ENCODE peak calls at places on chromosomes 16 and 17, in nine cellular contexts. A is breast epithelium; P is heart left ventricle; E is caudate nucleus; J is testis; Q is body of pancreas; Y is adrenal gland; C is lung; S is CD4-positive, CD25-positive, alpha-beta regulatory T cell. B is an unnamed sample.

GRCh38 chr16:31357324-31358156 is 2.6 kb downstream of the ITGAX start:
- DNase-seq in A (no peak), P (peak), E (no peak), J (no peak), Q (no peak), Y (no peak), C (no peak), S (peak), B (no peak)

GRCh38 chr16:20997147-20997546 is 96.6 kb downstream of the LYRM1 start:
- DNase-seq in A (no peak), P (no peak), E (no peak), J (no peak), Q (no peak), Y (no peak), C (no peak), S (no peak), B (no peak)

GRCh38 chr16:49282690-49283375 is 1.2 kb upstream of the CBLN1 start:
- DNase-seq in A (no peak), P (no peak), E (peak), J (peak), Q (peak), Y (no peak), C (no peak), S (no peak), B (no peak)

GRCh38 chr17:78924481-78925151 is 571 bp downstream of the TIMP2 start:
- DNase-seq in A (peak), P (no peak), E (peak), J (no peak), Q (peak), Y (no peak), C (no peak), S (no peak), B (no peak)

GRCh38 chr16:74224828-74225227 is 71.8 kb upstream of the PSMD7 start:
- DNase-seq in A (no peak), P (no peak), E (no peak), J (no peak), Q (no peak), Y (no peak), C (no peak), S (no peak), B (no peak)

GRCh38 chr17:50063516-50064252 is 7.8 kb downstream of the ITGA3 start:
- DNase-seq in A (no peak), P (no peak), E (no peak), J (no peak), Q (no peak), Y (no peak), C (no peak), S (no peak), B (no peak)

GRCh38 chr17:36869856-36870617 is 67.2 kb upstream of the LHX1 start:
- DNase-seq in A (no peak), P (no peak), E (no peak), J (no peak), Q (no peak), Y (peak), C (no peak), S (no peak), B (no peak)

GRCh38 chr17:16443390-16444257 is 28.3 kb downstream of the TRPV2 start:
- DNase-seq in A (no peak), P (no peak), E (no peak), J (no peak), Q (no peak), Y (no peak), C (no peak), S (no peak), B (no peak)

GRCh38 chr17:63993368-63993990 is 4.7 kb upstream of the PRR29 start:
- DNase-seq in A (no peak), P (no peak), E (no peak), J (no peak), Q (no peak), Y (no peak), C (no peak), S (peak), B (no peak)

GRCh38 chr16:3879258-3879886 is 1.1 kb downstream of the CREBBP start:
- DNase-seq in A (no peak), P (peak), E (no peak), J (peak), Q (peak), Y (peak), C (no peak), S (peak), B (no peak)

GRCh38 chr17:36728030-36728991 is 126.9 kb downstream of the MRM1 start:
- DNase-seq in A (no peak), P (no peak), E (no peak), J (peak), Q (no peak), Y (no peak), C (no peak), S (peak), B (no peak)

GRCh38 chr16:56600398-56600999 is 7.9 kb upstream of the MT2A start:
- DNase-seq in A (no peak), P (no peak), E (no peak), J (peak), Q (peak), Y (peak), C (no peak), S (peak), B (no peak)

GRCh38 chr17:13419676-13420075 is 182.1 kb downstream of the HS3ST3A1 start:
- DNase-seq in A (no peak), P (no peak), E (no peak), J (no peak), Q (no peak), Y (no peak), C (no peak), S (no peak), B (no peak)

GRCh38 chr16:87930456-87930855 is 5.9 kb downstream of the CA5A start:
- DNase-seq in A (no peak), P (no peak), E (no peak), J (no peak), Q (no peak), Y (no peak), C (no peak), S (no peak), B (no peak)

GRCh38 chr17:76442341-76443338 is 10.3 kb downstream of the UBE2O start:
- DNase-seq in A (no peak), P (no peak), E (no peak), J (no peak), Q (no peak), Y (no peak), C (no peak), S (peak), B (no peak)

GRCh38 chr17:76446449-76447231 is 6.3 kb downstream of the UBE2O start:
- DNase-seq in A (no peak), P (no peak), E (no peak), J (no peak), Q (peak), Y (peak), C (peak), S (no peak), B (peak)

GRCh38 chr17:76444518-76445311 is 8.2 kb downstream of the UBE2O start:
- DNase-seq in A (no peak), P (no peak), E (no peak), J (no peak), Q (no peak), Y (no peak), C (no peak), S (no peak), B (no peak)

GRCh38 chr17:76447931-76448652 is 4.9 kb downstream of the UBE2O start:
- DNase-seq in A (no peak), P (peak), E (no peak), J (no peak), Q (no peak), Y (no peak), C (no peak), S (peak), B (no peak)

DNA sequence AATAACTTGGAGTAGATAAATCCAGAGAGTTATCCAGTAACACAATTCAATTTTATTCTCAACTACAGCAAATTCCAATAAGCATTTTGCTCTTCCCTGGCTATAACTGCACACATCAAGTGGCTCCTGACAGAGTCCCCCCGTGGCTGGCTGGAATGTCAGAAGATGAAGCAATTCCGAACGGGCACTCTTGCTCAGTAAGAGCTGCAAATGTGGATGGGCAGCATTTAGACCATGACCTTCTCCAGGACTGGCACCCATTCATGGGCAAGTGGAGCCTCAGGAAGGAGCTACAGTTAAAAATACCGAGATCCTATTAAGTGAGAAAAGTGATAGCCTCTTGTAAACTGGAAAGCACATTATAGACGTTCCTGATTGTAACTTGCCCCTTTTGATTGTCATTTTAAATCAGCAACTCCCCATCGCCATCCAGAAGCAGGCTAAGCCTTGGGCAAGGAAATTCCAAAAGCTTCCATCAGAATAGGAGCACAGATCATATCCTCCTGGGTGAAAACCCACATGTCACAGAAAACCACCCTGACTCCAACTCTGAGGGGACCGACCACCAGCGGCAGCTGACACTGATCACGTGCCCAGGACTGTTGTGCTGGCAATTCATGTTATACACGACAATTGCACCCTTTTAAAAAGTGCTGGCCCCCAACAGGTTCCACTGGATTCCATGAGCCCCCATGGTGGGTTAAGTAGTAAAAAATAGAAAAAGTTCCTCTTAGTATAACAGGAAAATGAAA is 7.1 kb downstream of the UBE2O start:
- DNase-seq in A (no peak), P (peak), E (no peak), J (no peak), Q (no peak), Y (no peak), C (no peak), S (no peak), B (no peak)
- H3K27ac ChIP-seq in A (no peak), P (peak), E (no peak), J (no peak), Q (no peak), Y (peak), C (peak), S (no peak), B (peak)

DNA sequence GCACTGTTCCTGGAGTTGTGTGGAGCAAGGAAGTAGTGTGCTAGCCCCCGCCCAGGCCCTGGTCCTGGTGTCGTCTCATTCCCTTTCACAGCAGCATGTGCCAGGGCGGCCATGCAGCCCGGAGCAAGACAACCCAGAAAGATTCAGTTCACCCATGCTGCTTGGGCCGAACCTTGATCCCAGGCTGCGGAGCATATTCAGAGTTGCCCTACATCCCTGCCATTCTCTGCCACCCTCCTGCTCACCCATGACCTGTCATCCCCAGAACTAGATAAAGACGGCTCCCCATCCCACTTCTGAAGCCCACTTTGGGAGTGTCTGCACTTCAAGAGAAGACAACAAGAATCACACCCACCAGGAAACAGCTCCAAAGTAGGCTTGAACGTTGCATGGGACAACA is 2452.5 kb downstream of the TP53TG3F start:
- DNase-seq in A (no peak), P (no peak), E (no peak), J (no peak), Q (no peak), Y (no peak), C (no peak), S (no peak), B (no peak)
- H3K27ac ChIP-seq in A (no peak), P (no peak), E (no peak), J (no peak), Q (no peak), Y (no peak), C (no peak), S (no peak), B (no peak)

DNA sequence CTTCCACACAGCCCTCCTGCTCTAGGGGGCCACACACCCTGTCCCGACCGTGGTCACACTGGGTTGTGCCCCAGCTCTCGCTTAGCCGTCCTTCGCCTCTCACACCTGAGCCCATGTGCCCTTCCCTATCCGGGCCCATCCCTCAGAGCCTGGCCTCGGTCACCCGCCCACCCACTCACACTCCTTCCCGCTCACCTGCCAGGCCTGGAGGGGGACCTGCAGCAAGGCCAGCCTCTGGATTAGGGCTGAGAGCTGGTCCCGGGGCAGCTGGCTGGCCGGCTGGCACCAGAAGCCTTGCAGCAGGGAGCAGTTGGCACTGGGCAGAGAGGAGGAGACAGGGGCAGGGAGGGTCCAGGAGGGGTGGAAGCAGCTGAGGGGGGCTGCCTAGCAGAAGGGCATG is 9.7 kb downstream of the RPUSD1 start:
- DNase-seq in A (no peak), P (no peak), E (no peak), J (no peak), Q (no peak), Y (no peak), C (no peak), S (no peak), B (no peak)
- H3K27ac ChIP-seq in A (no peak), P (no peak), E (no peak), J (no peak), Q (no peak), Y (no peak), C (no peak), S (no peak), B (no peak)

GRCh38 chr17:31908386-31908785 is 6.9 kb upstream of the UTP6 start:
- DNase-seq in A (no peak), P (no peak), E (no peak), J (no peak), Q (no peak), Y (no peak), C (no peak), S (no peak), B (no peak)
- H3K27ac ChIP-seq in A (no peak), P (no peak), E (no peak), J (no peak), Q (no peak), Y (no peak), C (no peak), S (no peak), B (no peak)

GRCh38 chr16:16141784-16142396 is 81.4 kb downstream of the ABCC6 start:
- DNase-seq in A (no peak), P (no peak), E (no peak), J (no peak), Q (no peak), Y (no peak), C (no peak), S (no peak), B (no peak)
- H3K27ac ChIP-seq in A (no peak), P (no peak), E (no peak), J (no peak), Q (peak), Y (no peak), C (no peak), S (no peak), B (no peak)

GRCh38 chr16:75282811-75283281 is 31.4 kb upstream of the BCAR1 start:
- DNase-seq in A (no peak), P (no peak), E (peak), J (no peak), Q (no peak), Y (no peak), C (no peak), S (no peak), B (no peak)
- H3K27ac ChIP-seq in A (no peak), P (no peak), E (no peak), J (no peak), Q (no peak), Y (no peak), C (no peak), S (no peak), B (no peak)

GRCh38 chr17:40480501-40481003 is 20.9 kb downstream of the TNS4 start:
- DNase-seq in A (no peak), P (peak), E (no peak), J (no peak), Q (no peak), Y (no peak), C (no peak), S (peak), B (no peak)
- H3K27ac ChIP-seq in A (peak), P (no peak), E (no peak), J (no peak), Q (no peak), Y (no peak), C (peak), S (peak), B (peak)